ENCODE peak calls at places on chromosomes 2 and 18, in four cellular contexts. T is heart left ventricle, P is Right ventricle myocardium superior, N is Panc1. W is an unnamed sample.

GRCh38 chr2:158319269-158319668 is 137.3 kb downstream of the CCDC148 start:
- ATAC-seq in N (no peak), P (no peak), T (no peak), W (no peak)

GRCh38 chr2:216031960-216032689 is 18.8 kb upstream of the MREG start:
- ATAC-seq in P (no peak), N (no peak), T (no peak), W (no peak)

GRCh38 chr2:237184923-237185580 is 99.4 kb downstream of the COPS8 start:
- ATAC-seq in T (no peak), N (no peak), P (no peak), W (no peak)

GRCh38 chr18:67514901-67515540 is 1.5 kb downstream of the DSEL start:
- ATAC-seq in T (no peak), N (no peak), P (no peak), W (no peak)

GRCh38 chr2:216943109-216943508 is 83.2 kb upstream of the TNP1 start:
- ATAC-seq in P (no peak), N (no peak), T (no peak), W (no peak)

GRCh38 chr2:189835855-189836558 is 51.8 kb downstream of the PMS1 start:
- ATAC-seq in N (no peak), P (no peak), T (no peak), W (no peak)

GRCh38 chr2:204060896-204061640 is 124.5 kb downstream of the ICOS start:
- ATAC-seq in P (no peak), T (no peak), N (no peak), W (no peak)

GRCh38 chr2:170743530-170744239 is 26.5 kb upstream of the ERICH2 start:
- ATAC-seq in N (no peak), T (no peak), P (no peak), W (no peak)

W was measured in gastroesophageal sphincter.